ENCODE peak calls at places on chromosomes 12 and 14, in eight cellular contexts. G is CD4-positive, CD25-positive, alpha-beta regulatory T cell; V is activated T-helper 1 cell treated with anti-CD3 and anti-CD28 coated beads, Interleukin-2, amount 50 U/mL, for 16 hours; M is left ventricle myocardium inferior; Y is amniotic stem cell; W is CD4-positive, alpha-beta T cell; Q is non-pigmented ciliary epithelial cell; S is psoas muscle. J is an unnamed sample.

GRCh38 chr14:58130121-58130782 is 21.8 kb downstream of the ARMH4 start:
- DNase-seq in G (no peak), V (no peak), M (no peak), Y (no peak), W (no peak), Q (no peak), S (no peak), J (no peak)

GRCh38 chr14:59306775-59307174 is 118.3 kb downstream of the DAAM1 start:
- DNase-seq in G (no peak), V (no peak), M (no peak), Y (no peak), W (no peak), Q (peak; percentile 68), S (no peak), J (no peak)

GRCh38 chr14:79554816-79555215 is 656.5 kb downstream of the DIO2 start:
- DNase-seq in G (no peak), V (no peak), M (no peak), Y (no peak), W (no peak), Q (no peak), S (no peak), J (no peak)

GRCh38 chr14:96117101-96117897 is 78.1 kb downstream of the C14orf132 start:
- DNase-seq in G (no peak), V (no peak), M (no peak), Y (no peak), W (no peak), Q (no peak), S (no peak), J (no peak)

GRCh38 chr12:50620050-50620974 is 115.5 kb downstream of the DIP2B start:
- DNase-seq in G (no peak), V (no peak), M (no peak), Y (peak; percentile 60), W (no peak), Q (peak; percentile 90), S (no peak), J (no peak)

GRCh38 chr12:1620093-1620492 is 8.9 kb upstream of the WNT5B start:
- DNase-seq in G (no peak), V (no peak), M (no peak), Y (no peak), W (no peak), Q (no peak), S (no peak), J (no peak)

GRCh38 chr12:110563702-110564470 is 19.2 kb downstream of the PPTC7 start:
- DNase-seq in G (no peak), V (no peak), M (no peak), Y (no peak), W (no peak), Q (no peak), S (no peak), J (no peak)

GRCh38 chr12:4780624-4781023 is 60.4 kb downstream of the GALNT8 start:
- DNase-seq in G (no peak), V (no peak), M (peak; percentile 22), Y (no peak), W (no peak), Q (no peak), S (no peak), J (no peak)

GRCh38 chr12:101779200-101779599 is 39.9 kb upstream of the SYCP3 start:
- DNase-seq in G (no peak), V (no peak), M (no peak), Y (no peak), W (no peak), Q (no peak), S (no peak), J (no peak)

GRCh38 chr12:86669010-86669409 is 412.8 kb upstream of the MGAT4C start:
- DNase-seq in G (no peak), V (no peak), M (no peak), Y (no peak), W (no peak), Q (no peak), S (no peak), J (no peak)

J was measured in right lobe of liver.